ENCODE peak calls at places on chromosomes 2 and 18, in nine cellular contexts. Q is HTR-8/SVneo; G is mesothelial cell of epicardium; K is colonic mucosa; Z is HT1080; D is stimulated activated CD4-positive, alpha-beta T cell treated with anti-CD3 and anti-CD28 coated beads, Interleukin-12 subunit alpha, Interleukin-12 subunit beta, amount 100 ng/mL, for 4 hours; I is GM19239; U is activated CD4-positive, CD25-positive, alpha-beta regulatory T cell treated with anti-CD3 and anti-CD28 coated beads, Interleukin-2, amount 50 U/mL, for 72 hours; F is tibial artery. T is an unnamed sample.

GRCh38 chr2:100882645-100883613 is 63.0 kb downstream of the NPAS2 start:
- DNase-seq in K (peak; percentile 42), D (no peak), U (no peak), I (no peak), Q (no peak), G (no peak), Z (peak; percentile 61), F (no peak), T (peak; percentile 73)

GRCh38 chr2:204452464-204453023 is 92.7 kb upstream of the PARD3B start:
- DNase-seq in G (no peak), F (no peak), D (no peak), U (no peak), K (peak; percentile 47), I (no peak), Z (peak; percentile 99), Q (peak; percentile 57), T (peak; percentile 66)

GRCh38 chr2:27271631-27272340 is 3.4 kb upstream of the DNAJC5G start:
- DNase-seq in I (no peak), D (no peak), F (no peak), Q (no peak), K (no peak), G (no peak), Z (no peak), U (no peak), T (no peak)

GRCh38 chr2:106115665-106116064 is 78.4 kb downstream of the UXS1 start:
- DNase-seq in K (no peak), D (no peak), G (no peak), Q (no peak), Z (no peak), U (no peak), I (no peak), F (no peak), T (no peak)

GRCh38 chr2:241931084-241931975 is 61.8 kb downstream of the RTP5 start:
- DNase-seq in Z (no peak), F (no peak), G (no peak), D (no peak), I (no peak), K (no peak), U (no peak), Q (no peak), T (peak; percentile 57)

GRCh38 chr2:185475868-185476267 is 262.7 kb upstream of the FSIP2 start:
- DNase-seq in Z (no peak), U (no peak), K (no peak), D (no peak), G (no peak), Q (no peak), F (no peak), I (no peak), T (no peak)

GRCh38 chr2:88099798-88100488 is 27.9 kb downstream of the FABP1 start:
- DNase-seq in I (no peak), F (no peak), D (no peak), Z (no peak), K (no peak), G (no peak), Q (no peak), U (no peak), T (no peak)

GRCh38 chr2:205714058-205714776 is 31.9 kb downstream of the NRP2 start:
- DNase-seq in Q (no peak), Z (no peak), G (no peak), D (no peak), U (no peak), F (no peak), I (peak; percentile 20), K (no peak), T (no peak)

GRCh38 chr2:231701456-231702373 is 6.6 kb upstream of the PTMA start:
- DNase-seq in K (no peak), Q (peak; percentile 82), Z (peak; percentile 34), D (no peak), G (no peak), U (no peak), F (no peak), I (no peak), T (peak; percentile 93)

GRCh38 chr2:60316381-60317028 is 236.9 kb downstream of the BCL11A start:
- DNase-seq in I (no peak), K (no peak), U (no peak), Q (no peak), Z (no peak), D (no peak), F (no peak), G (no peak), T (no peak)

GRCh38 chr2:199581504-199581903 is 123.8 kb upstream of the SATB2 start:
- DNase-seq in Q (no peak), G (no peak), F (no peak), U (no peak), Z (no peak), I (no peak), D (no peak), K (no peak), T (no peak)

GRCh38 chr2:113117594-113118262 is 9.7 kb upstream of the IL1RN start:
- DNase-seq in K (peak; percentile 68), D (no peak), Z (peak; percentile 44), G (no peak), U (no peak), I (no peak), F (no peak), Q (no peak), T (peak; percentile 86)

GRCh38 chr2:236908456-236909388 is 177.0 kb upstream of the COPS8 start:
- DNase-seq in U (no peak), I (no peak), D (no peak), Q (no peak), Z (no peak), G (no peak), K (no peak), F (no peak), T (no peak)

GRCh38 chr18:46246101-46246500 is 141.9 kb downstream of the HAUS1 start:
- DNase-seq in I (no peak), U (no peak), G (no peak), F (no peak), D (no peak), Z (no peak), Q (no peak), K (no peak), T (no peak)

GRCh38 chr18:76494541-76495403 is at the start of gene ZNF516:
- DNase-seq in U (no peak), K (peak; percentile 45), D (peak; percentile 22), I (no peak), Z (no peak), F (no peak), Q (no peak), G (peak; percentile 46), T (no peak)

GRCh38 chr18:23664674-23665073 is 2.0 kb upstream of the ANKRD29 start:
- DNase-seq in I (no peak), D (no peak), U (no peak), G (no peak), F (no peak), K (no peak), Z (no peak), Q (no peak), T (no peak)

GRCh38 chr2:53379547-53379946 is 388.1 kb upstream of the CHAC2 start:
- DNase-seq in Q (no peak), D (no peak), K (no peak), Z (no peak), G (no peak), F (no peak), I (no peak), U (no peak), T (no peak)

GRCh38 chr2:134739879-134740301 is 21.1 kb upstream of the TMEM163 start:
- DNase-seq in Z (peak; percentile 86), U (no peak), F (no peak), G (no peak), D (no peak), I (peak; percentile 54), K (no peak), Q (no peak), T (no peak)

GRCh38 chr2:6637329-6637728 is 228.4 kb downstream of the CMPK2 start:
- DNase-seq in U (no peak), K (no peak), Q (no peak), G (no peak), Z (no peak), D (no peak), F (no peak), I (no peak), T (no peak)

GRCh38 chr2:232901711-232902578 is 31.9 kb downstream of the SNORC start:
- DNase-seq in D (peak; percentile 31), U (no peak), I (no peak), Z (peak; percentile 96), Q (peak; percentile 96), F (peak; percentile 45), G (no peak), K (no peak), T (peak; percentile 83)

GRCh38 chr2:25417715-25418369 is 76.1 kb upstream of the DNMT3A start:
- DNase-seq in D (no peak), U (no peak), Z (peak; percentile 30), Q (no peak), G (no peak), F (no peak), I (no peak), K (no peak), T (no peak)

T was measured in RWPE2.